ENCODE peak calls at places on chromosomes 3 and 15, in seven cellular contexts. Z, G, J, N, D, X and B are unnamed samples. For H3K4me1, the result is how much of the 10 kb centered on the place peaks cover.

GRCh38 chr15:90529369-90530249 is at the start of gene CRTC3:
- DNase-seq in Z (peak), N (peak), J (peak), D (peak), G (peak), X (peak), B (peak)

GRCh38 chr3:187958432-187959003 is 195.4 kb upstream of the LPP start:
- DNase-seq in D (no peak), Z (no peak), X (no peak), J (no peak), N (no peak), G (no peak), B (no peak)

GRCh38 chr15:68816795-68817303 is 3.8 kb downstream of the ANP32A start:
- DNase-seq in N (no peak), G (peak), D (peak), J (no peak), Z (no peak), X (peak), B (no peak)

GRCh38 chr3:154818676-154819255 is 261.4 kb upstream of the MME start:
- DNase-seq in Z (no peak), J (no peak), G (no peak), N (no peak), X (no peak), D (peak), B (no peak)

GRCh38 chr15:101264011-101264410 is 12.2 kb upstream of the CHSY1 start:
- DNase-seq in D (peak), X (peak), G (no peak), N (no peak), J (no peak), Z (peak), B (no peak)

GRCh38 chr3:142898346-142899213 is 9.7 kb upstream of the PCOLCE2 start:
- DNase-seq in D (no peak), Z (no peak), X (no peak), N (no peak), J (no peak), G (no peak), B (no peak)

GRCh38 chr3:195150194-195151118 is 120.5 kb downstream of the XXYLT1 start:
- DNase-seq in Z (peak), D (peak), N (peak), G (no peak), J (peak), X (peak), B (no peak)

GRCh38 chr3:149581681-149582349 is 76.0 kb downstream of the WWTR1 start:
- DNase-seq in G (peak), J (peak), X (no peak), Z (peak), N (no peak), D (peak), B (no peak)

GRCh38 chr15:78362716-78363426 is 22.7 kb downstream of the CRABP1 start:
- DNase-seq in J (no peak), G (peak), N (no peak), D (no peak), X (no peak), Z (no peak), B (no peak)

GRCh38 chr3:62559831-62560445 is 186.6 kb upstream of the FEZF2 start:
- DNase-seq in X (no peak), D (peak), Z (peak), J (peak), G (peak), N (no peak), B (no peak)
- H3K4me1 ChIP-seq in X (under half), D (under half), Z (under half), J (under half), G (under half), N (under half), B (under half)

GRCh38 chr3:172398484-172398883 is 49.8 kb downstream of the GHSR start:
- DNase-seq in Z (no peak), G (no peak), N (no peak), J (no peak), X (no peak), D (no peak), B (no peak)

GRCh38 chr3:172391592-172392302 is 56.5 kb downstream of the GHSR start:
- DNase-seq in N (no peak), G (no peak), X (no peak), D (peak), Z (peak), J (no peak), B (no peak)

GRCh38 chr3:172394692-172395091 is 53.6 kb downstream of the GHSR start:
- DNase-seq in G (no peak), X (no peak), J (no peak), D (no peak), Z (no peak), N (no peak), B (no peak)

GRCh38 chr3:172397716-172398405 is 50.4 kb downstream of the GHSR start:
- DNase-seq in Z (peak), X (no peak), N (no peak), J (no peak), D (peak), G (no peak), B (no peak)

GRCh38 chr3:172396400-172396799 is 51.9 kb downstream of the GHSR start:
- DNase-seq in G (no peak), X (no peak), Z (no peak), N (no peak), J (no peak), D (no peak), B (no peak)
- H2BK120ac ChIP-seq in G (no peak), X (no peak), Z (no peak), N (no peak), J (no peak), D (no peak), B (no peak)

GRCh38 chr3:127629462-127630403 is 748 bp downstream of the PODXL2 start:
- DNase-seq in J (no peak), N (no peak), G (no peak), X (no peak), Z (no peak), D (no peak), B (no peak)
- H3K4me2 ChIP-seq in J (peak), N (peak), G (peak), X (peak), Z (peak), D (peak), B (peak)

GRCh38 chr3:55624238-55624637 is 137.1 kb upstream of the WNT5A start:
- DNase-seq in N (no peak), X (no peak), J (no peak), D (peak), G (peak), Z (peak), B (no peak)

GRCh38 chr3:55622116-55622515 is 135.0 kb upstream of the WNT5A start:
- DNase-seq in X (no peak), G (no peak), N (no peak), Z (peak), J (no peak), D (peak), B (no peak)

GRCh38 chr3:55623786-55624185 is 136.7 kb upstream of the WNT5A start:
- DNase-seq in X (no peak), D (peak), N (no peak), Z (peak), G (peak), J (no peak), B (no peak)

GRCh38 chr3:55621648-55622047 is 134.5 kb upstream of the WNT5A start:
- DNase-seq in Z (no peak), X (no peak), N (no peak), J (no peak), G (no peak), D (no peak), B (no peak)

GRCh38 chr3:55622733-55623132 is 135.6 kb upstream of the WNT5A start:
- DNase-seq in Z (peak), D (peak), J (no peak), X (no peak), G (peak), N (no peak), B (no peak)
- H3K4me1 ChIP-seq in Z (under half), D (under half), J (under half), X (under half), G (under half), N (under half), B (under half)

DNA sequence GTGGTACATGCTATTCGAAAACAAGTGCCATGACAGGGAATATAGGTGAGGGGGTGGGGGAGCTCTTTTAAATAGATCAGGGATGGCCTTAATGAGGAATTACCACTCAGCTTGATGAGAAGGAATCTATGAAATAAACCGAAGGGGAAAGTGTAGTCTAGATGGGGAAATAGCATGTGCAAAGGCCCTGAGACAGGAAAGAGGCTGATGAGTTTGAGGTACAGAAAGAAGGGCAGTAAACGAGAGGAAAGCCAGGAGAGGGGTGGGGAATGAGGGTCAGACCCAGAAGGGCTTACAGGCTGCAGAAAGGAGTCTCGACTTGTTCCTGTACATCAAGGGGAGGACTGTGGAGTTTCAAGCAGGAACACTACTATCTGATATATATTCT is 12.2 kb downstream of the ATP2B2 start:
- DNase-seq in J (no peak), X (no peak), D (no peak), Z (no peak), G (no peak), N (no peak), B (no peak)
- H2BK120ac ChIP-seq in J (no peak), X (no peak), D (no peak), Z (no peak), G (no peak), N (no peak), B (no peak)

GRCh38 chr3:73447118-73447517 is 177.6 kb downstream of the PDZRN3 start:
- DNase-seq in X (no peak), J (peak), G (no peak), D (no peak), Z (no peak), N (no peak), B (no peak)

GRCh38 chr3:73446467-73447110 is 178.2 kb downstream of the PDZRN3 start:
- DNase-seq in N (no peak), J (no peak), Z (no peak), X (no peak), G (no peak), D (no peak), B (no peak)

GRCh38 chr3:73448761-73449290 is 175.9 kb downstream of the PDZRN3 start:
- DNase-seq in J (no peak), D (no peak), G (no peak), N (no peak), Z (no peak), X (no peak), B (no peak)

GRCh38 chr3:73449774-73450173 is 175.0 kb downstream of the PDZRN3 start:
- DNase-seq in D (no peak), X (no peak), N (no peak), J (no peak), G (no peak), Z (no peak), B (no peak)

DNA sequence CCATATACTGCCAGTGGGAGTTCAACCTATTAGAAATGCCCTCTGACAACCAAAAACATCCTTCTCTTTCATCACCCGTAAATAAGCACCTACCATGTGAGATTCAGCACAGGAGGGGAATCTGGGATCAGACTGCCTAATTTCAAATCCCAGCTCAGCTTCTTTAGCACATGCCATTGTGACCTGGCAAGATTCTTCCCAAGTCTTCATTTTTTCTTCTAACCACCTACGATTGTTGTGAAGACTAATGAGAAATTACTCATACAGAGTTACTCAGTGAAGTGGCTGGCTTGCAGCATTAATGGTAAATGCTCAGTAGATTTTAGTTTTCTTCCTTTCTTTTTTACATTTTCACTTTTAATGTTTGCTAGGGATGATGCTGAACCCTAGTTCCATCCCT is 176.7 kb downstream of the PDZRN3 start:
- DNase-seq in G (no peak), D (no peak), J (no peak), N (no peak), X (no peak), Z (peak), B (no peak)
- H3K4me2 ChIP-seq in G (no peak), D (no peak), J (no peak), N (no peak), X (no peak), Z (no peak), B (no peak)